ENCODE peak calls at places on chromosomes 13 and 19, in five cellular contexts. Z, R, F, P and H are unnamed samples.

GRCh38 chr13:35926859-35927530 is 204.2 kb downstream of the DCLK1 start:
- DNase-seq in Z (no peak), R (no peak), F (no peak), P (no peak), H (no peak)

GRCh38 chr19:6536138-6536671 is 5.4 kb downstream of the TNFSF9 start:
- DNase-seq in R (no peak), P (no peak), Z (peak; percentile 88), F (peak; percentile 18), H (peak; percentile 14)

GRCh38 chr13:30340367-30341184 is 33.2 kb upstream of the KATNAL1 start:
- DNase-seq in R (no peak), F (no peak), Z (peak; percentile 29), P (peak; percentile 51), H (peak; percentile 79)

GRCh38 chr19:21851596-21852345 is 15.8 kb upstream of the ZNF43 start:
- DNase-seq in F (peak; percentile 59), R (peak; percentile 95), P (peak; percentile 97), Z (peak; percentile 95), H (peak; percentile 92)

GRCh38 chr19:40233811-40234389 is 7.4 kb upstream of the CCNP start:
- DNase-seq in P (no peak), F (no peak), Z (no peak), R (no peak), H (no peak)

GRCh38 chr19:10288662-10289166 is 1.0 kb upstream of the ICAM5 start:
- DNase-seq in Z (peak; percentile 83), R (no peak), F (peak; percentile 55), P (no peak), H (no peak)

GRCh38 chr13:113456116-113456702 is 2.9 kb upstream of the ADPRHL1 start:
- DNase-seq in P (no peak), F (no peak), R (no peak), Z (no peak), H (no peak)

GRCh38 chr13:51370116-51370515 is 30.6 kb downstream of the SERPINE3 start:
- DNase-seq in Z (no peak), F (no peak), P (no peak), R (no peak), H (no peak)

GRCh38 chr13:20435616-20436368 is 89.9 kb downstream of the CRYL1 start:
- DNase-seq in Z (no peak), F (no peak), P (no peak), R (no peak), H (no peak)

GRCh38 chr13:78700121-78700910 is 41.4 kb upstream of the OBI1 start:
- DNase-seq in Z (peak; percentile 19), F (no peak), R (no peak), P (no peak), H (peak; percentile 62)

GRCh38 chr13:99119686-99120085 is 81.0 kb upstream of the UBAC2 start:
- DNase-seq in F (no peak), R (no peak), P (no peak), Z (no peak), H (no peak)

GRCh38 chr13:94710881-94711560 is 1.3 kb downstream of the SOX21 start:
- DNase-seq in F (peak; percentile 2), P (no peak), Z (peak; percentile 86), R (peak; percentile 50), H (no peak)

GRCh38 chr19:34096020-34096915 is 76.0 kb upstream of the LSM14A start:
- DNase-seq in P (peak; percentile 16), F (peak; percentile 20), Z (peak; percentile 72), R (no peak), H (peak; percentile 28)

GRCh38 chr19:33048806-33049676 is 15.6 kb downstream of the RHPN2 start:
- DNase-seq in R (no peak), P (no peak), F (peak; percentile 50), Z (no peak), H (peak; percentile 92)

GRCh38 chr19:6730153-6730804 is 7.1 kb downstream of the GPR108 start:
- DNase-seq in P (no peak), F (no peak), R (peak; percentile 40), Z (peak; percentile 71), H (no peak)